ENCODE peak calls at places on chromosomes 7 and 10, in nine cellular contexts. L is DND-41, V is thyroid gland, C is heart right ventricle, D is A673, A is Panc1, I is cardiac fibroblast, W is cardiac muscle cell, E is foreskin fibroblast. F is an unnamed sample.

GRCh38 chr7:3682028-3682712 is 381.1 kb downstream of the SDK1 start:
- DNase-seq in I (peak), V (no peak), A (no peak), W (no peak), E (no peak), C (no peak), L (no peak), D (no peak), F (no peak)

GRCh38 chr10:32773105-32773504 is 184.9 kb downstream of the ITGB1 start:
- DNase-seq in I (no peak), D (no peak), V (no peak), E (no peak), A (no peak), L (no peak), W (no peak), C (no peak), F (no peak)

GRCh38 chr7:142587578-142588191 is 161.6 kb upstream of the PRSS1 start:
- DNase-seq in D (peak), C (no peak), A (no peak), L (peak), E (peak), V (no peak), W (peak), I (peak), F (peak)

GRCh38 chr10:121414366-121414765 is 183.9 kb downstream of the FGFR2 start:
- DNase-seq in A (no peak), W (no peak), L (no peak), I (no peak), V (no peak), C (no peak), E (no peak), D (no peak), F (no peak)

GRCh38 chr10:132388901-132389630 is 7.9 kb upstream of the PWWP2B start:
- DNase-seq in A (no peak), D (no peak), I (no peak), E (no peak), C (no peak), V (peak), L (no peak), W (no peak), F (no peak)

GRCh38 chr10:95477175-95477520 is 84.0 kb downstream of the SORBS1 start:
- DNase-seq in D (no peak), W (no peak), A (no peak), C (no peak), V (no peak), E (no peak), I (no peak), L (no peak), F (no peak)

GRCh38 chr7:138316421-138317043 is 143.5 kb upstream of the TRIM24 start:
- DNase-seq in A (no peak), L (no peak), V (no peak), C (no peak), E (no peak), I (no peak), W (no peak), D (no peak), F (no peak)

GRCh38 chr7:120184866-120185265 is 88.1 kb upstream of the KCND2 start:
- DNase-seq in E (no peak), V (peak), W (no peak), A (no peak), D (no peak), I (no peak), L (no peak), C (no peak), F (no peak)

GRCh38 chr7:13414181-13414580 is 575.3 kb downstream of the ETV1 start:
- DNase-seq in E (no peak), C (no peak), W (no peak), D (no peak), L (no peak), I (no peak), V (no peak), A (no peak), F (no peak)

DNA sequence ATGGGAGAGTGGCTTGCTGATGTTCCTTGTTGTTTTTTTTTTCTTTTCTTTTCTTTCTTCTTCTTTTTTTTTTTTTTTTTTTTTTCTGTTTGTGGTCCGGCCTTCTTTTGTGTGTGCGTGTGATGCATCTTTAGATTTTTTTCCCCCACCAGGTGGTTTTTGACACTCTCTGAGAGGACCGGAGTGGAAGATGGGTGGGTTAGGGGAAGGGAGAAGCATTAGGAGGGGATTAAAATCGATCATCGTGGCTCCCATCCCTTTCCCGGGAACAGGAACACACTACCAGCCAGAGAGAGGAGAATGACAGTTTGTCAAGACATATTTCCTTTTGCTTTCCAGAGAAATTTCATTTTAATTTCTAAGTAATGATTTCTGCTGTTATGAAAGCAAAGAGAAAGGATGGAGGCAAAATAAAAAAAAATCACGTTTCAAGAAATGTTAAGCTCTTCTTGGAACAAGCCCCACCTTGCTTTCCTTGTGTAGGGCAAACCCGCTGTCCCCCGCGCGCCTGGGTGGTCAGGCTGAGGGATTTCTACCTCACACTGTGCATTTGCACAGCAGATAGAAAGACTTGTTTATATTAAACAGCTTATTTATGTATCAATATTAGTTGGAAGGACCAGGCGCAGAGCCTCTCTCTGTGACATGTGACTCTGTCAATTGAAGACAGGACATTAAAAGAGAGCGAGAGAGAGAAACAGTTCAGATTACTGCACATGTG is 2.2 kb downstream of the ADRB1 start:
- DNase-seq in V (no peak), L (no peak), E (no peak), D (peak), A (no peak), C (no peak), W (no peak), I (no peak), F (no peak)
- H3K4me3 ChIP-seq in V (peak), L (no peak), E (no peak), D (peak), A (peak), C (peak), W (no peak), I (no peak), F (peak)

GRCh38 chr10:99630991-99631390 is 10.8 kb upstream of the SLC25A28 start:
- DNase-seq in I (peak), V (no peak), W (peak), C (no peak), A (no peak), E (no peak), L (no peak), D (no peak), F (no peak)

GRCh38 chr10:99628923-99629624 is 8.8 kb upstream of the SLC25A28 start:
- DNase-seq in W (no peak), I (no peak), V (no peak), L (no peak), C (no peak), A (no peak), E (no peak), D (no peak), F (no peak)

GRCh38 chr10:99629625-99629978 is 9.4 kb upstream of the SLC25A28 start:
- DNase-seq in W (no peak), D (no peak), C (no peak), L (no peak), A (no peak), E (no peak), V (no peak), I (no peak), F (no peak)

GRCh38 chr10:99631496-99631895 is 11.3 kb upstream of the SLC25A28 start:
- DNase-seq in E (peak), V (no peak), D (no peak), C (no peak), L (no peak), I (no peak), A (no peak), W (peak), F (no peak)

DNA sequence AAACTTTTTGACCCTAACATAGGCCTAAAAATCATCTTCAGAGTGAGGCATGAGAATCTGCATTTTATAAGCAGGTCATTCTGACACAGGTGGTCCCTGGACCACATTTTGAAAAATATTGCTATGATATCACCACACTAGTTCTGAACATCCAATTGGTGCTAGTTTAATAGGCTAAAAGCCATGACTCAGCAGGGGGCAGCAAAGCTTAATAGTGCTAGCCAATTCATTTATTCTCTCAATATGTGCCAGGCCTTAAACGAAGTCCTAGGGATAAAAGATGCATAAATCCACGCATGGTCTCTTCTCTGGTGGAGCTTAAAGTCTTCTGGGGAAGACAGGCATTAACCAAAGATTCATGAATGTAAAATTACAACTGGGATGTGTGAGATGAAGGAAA is 10.2 kb upstream of the SLC25A28 start:
- DNase-seq in V (no peak), L (no peak), D (peak), E (peak), I (peak), W (peak), A (no peak), C (no peak), F (peak)
- TF ChIP-seq CTCF in V (peak), L (peak), D (peak), E (peak), I (peak), W (peak), A (peak), C (peak), F (peak)

GRCh38 chr7:155557778-155558177 is 11.4 kb upstream of the CNPY1 start:
- DNase-seq in C (no peak), E (no peak), V (no peak), W (no peak), I (no peak), D (no peak), L (no peak), A (no peak), F (no peak)
- H3K4me3 ChIP-seq in C (no peak), E (no peak), V (no peak), W (no peak), I (no peak), D (no peak), L (no peak), A (no peak), F (no peak)

GRCh38 chr10:49408437-49409306 is 12.8 kb upstream of the DRGX start:
- DNase-seq in L (peak), A (no peak), I (peak), D (peak), C (no peak), V (no peak), W (peak), E (no peak), F (peak)
- TF ChIP-seq CTCF in L (peak), A (no peak), I (no peak), D (peak), C (no peak), V (no peak), W (peak), E (peak), F (peak)

DNA sequence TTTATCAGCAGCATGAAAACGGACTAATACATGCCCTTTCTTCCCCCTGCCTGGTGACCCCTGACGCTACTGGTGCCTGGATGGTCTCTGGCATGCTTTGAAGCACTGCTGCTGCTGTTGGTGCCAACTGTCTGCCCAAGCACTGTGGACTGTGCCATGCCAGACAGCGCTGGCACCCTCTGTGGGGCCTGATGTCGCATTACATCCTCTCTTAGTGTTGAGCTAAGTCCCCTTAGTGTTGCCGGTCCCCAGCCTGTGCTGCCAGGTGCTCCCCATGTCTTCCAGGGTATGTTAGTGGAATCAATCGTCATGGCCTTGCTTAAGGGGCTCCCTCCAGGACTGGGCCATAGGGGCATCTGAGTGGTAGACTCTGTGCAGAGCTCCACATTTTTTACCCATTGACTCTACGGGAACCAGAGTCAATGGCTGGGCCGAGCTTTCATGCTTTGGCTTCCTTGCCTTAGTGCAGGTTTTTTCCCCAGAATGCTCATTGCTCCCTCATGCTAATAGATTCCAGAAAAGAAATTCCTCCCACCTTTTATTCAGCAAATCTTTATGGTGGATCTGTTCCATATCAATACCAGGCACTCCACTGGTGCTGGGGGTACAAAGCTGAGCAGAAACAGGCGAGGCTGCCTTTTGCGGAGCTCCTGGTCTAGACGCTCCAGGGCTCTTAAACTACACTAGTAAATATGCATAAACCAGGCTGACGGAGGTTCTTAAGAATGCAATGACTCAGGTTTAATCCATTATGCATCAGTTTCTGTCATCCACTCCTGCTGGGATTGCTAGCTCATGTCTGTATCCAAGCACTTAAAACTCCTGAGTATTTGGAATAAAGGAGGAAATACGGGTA is 21.8 kb upstream of the MRC1 start:
- DNase-seq in W (peak), C (no peak), A (peak), E (peak), D (peak), V (no peak), L (no peak), I (peak), F (no peak)
- H3K4me3 ChIP-seq in W (no peak), C (no peak), A (no peak), E (no peak), D (no peak), V (no peak), L (no peak), I (no peak), F (no peak)

GRCh38 chr7:94908204-94909022 is 1.0 kb downstream of the PPP1R9A start:
- DNase-seq in A (no peak), C (peak), V (peak), E (peak), W (peak), L (no peak), D (peak), I (peak), F (no peak)

GRCh38 chr7:94906035-94906796 is 1.2 kb upstream of the PPP1R9A start:
- DNase-seq in C (no peak), E (peak), W (peak), A (no peak), I (no peak), V (no peak), D (no peak), L (no peak), F (no peak)

GRCh38 chr7:94907026-94907419 is 371 bp upstream of the PPP1R9A start:
- DNase-seq in D (peak), W (no peak), V (no peak), C (no peak), L (no peak), E (no peak), A (no peak), I (no peak), F (no peak)

GRCh38 chr7:94909023-94909466 is 1.7 kb downstream of the PPP1R9A start:
- DNase-seq in L (no peak), E (no peak), A (no peak), V (no peak), W (no peak), D (no peak), I (no peak), C (no peak), F (no peak)

GRCh38 chr7:94907420-94908203 is at the start of gene PPP1R9A:
- DNase-seq in L (no peak), V (peak), A (no peak), I (no peak), C (peak), D (peak), W (peak), E (peak), F (no peak)
- TF ChIP-seq CTCF in L (no peak), V (peak), A (peak), I (peak), C (peak), D (peak), W (peak), E (peak), F (no peak)